ENCODE peak calls at places on chromosomes 5 and 9, in five cellular contexts. C is K562, L is heart right ventricle, U is SK-N-SH, E is A549. Y is an unnamed sample.

GRCh38 chr5:142006363-142007236 is 6.2 kb downstream of the GNPDA1 start:
- DNase-seq in L (no peak), U (no peak), E (no peak), C (no peak), Y (no peak)

GRCh38 chr9:134689320-134690181 is 47.9 kb downstream of the COL5A1 start:
- DNase-seq in C (peak), L (peak), U (peak), E (peak), Y (no peak)

GRCh38 chr5:65029178-65029577 is 260.4 kb downstream of the CWC27 start:
- DNase-seq in E (no peak), C (no peak), U (no peak), L (no peak), Y (no peak)

GRCh38 chr9:23658859-23659258 is 167.2 kb downstream of the ELAVL2 start:
- DNase-seq in L (no peak), U (no peak), E (no peak), C (no peak), Y (no peak)

GRCh38 chr5:132003170-132003744 is 8.2 kb downstream of the ACSL6 start:
- DNase-seq in U (peak), L (peak), C (peak), E (no peak), Y (no peak)

GRCh38 chr5:77012601-77013000 is 17.6 kb upstream of the AGGF1 start:
- DNase-seq in E (no peak), C (no peak), L (no peak), U (no peak), Y (no peak)

GRCh38 chr9:128607642-128608350 is 48.9 kb downstream of the DYNC2I2 start:
- DNase-seq in L (peak), C (no peak), E (no peak), U (no peak), Y (no peak)

GRCh38 chr5:68406767-68407232 is 191.2 kb downstream of the PIK3R1 start:
- DNase-seq in L (no peak), C (peak), U (peak), E (peak), Y (no peak)

GRCh38 chr5:134174841-134175839 is 1.6 kb downstream of the SKP1 start:
- DNase-seq in E (no peak), C (no peak), U (peak), L (no peak), Y (no peak)

GRCh38 chr9:121324316-121324715 is 45.7 kb downstream of the STOM start:
- DNase-seq in C (no peak), E (no peak), L (no peak), U (no peak), Y (no peak)

GRCh38 chr5:57405984-57406383 is 76.6 kb downstream of the ACTBL2 start:
- DNase-seq in L (no peak), U (no peak), E (no peak), C (no peak), Y (no peak)

GRCh38 chr5:176870110-176870591 is 29.0 kb downstream of the HK3 start:
- DNase-seq in E (peak), U (peak), L (peak), C (peak), Y (no peak)

GRCh38 chr5:127203818-127204217 is 86.8 kb upstream of the MEGF10 start:
- DNase-seq in E (no peak), L (no peak), U (no peak), C (no peak), Y (no peak)

GRCh38 chr9:112377087-112377486 is 2.8 kb upstream of the HSDL2 start:
- DNase-seq in E (no peak), C (no peak), L (no peak), U (no peak), Y (no peak)

GRCh38 chr9:133448487-133448972 is 11.2 kb upstream of the CACFD1 start:
- DNase-seq in U (peak), C (no peak), E (no peak), L (no peak), Y (no peak)

GRCh38 chr5:14663734-14664269 is 716 bp upstream of the OTULIN start:
- DNase-seq in E (no peak), C (no peak), U (peak), L (no peak), Y (no peak)

GRCh38 chr5:180135128-180135955 is 63.8 kb upstream of the RNF130 start:
- DNase-seq in E (no peak), C (no peak), U (no peak), L (no peak), Y (peak)

GRCh38 chr5:59829389-59829788 is 64.1 kb downstream of the PDE4D start:
- DNase-seq in C (no peak), L (peak), U (no peak), E (no peak), Y (no peak)

GRCh38 chr5:142181547-142182191 is 73.1 kb downstream of the NDFIP1 start:
- DNase-seq in L (no peak), C (no peak), E (no peak), U (no peak), Y (no peak)

GRCh38 chr9:81103597-81104471 is 585.5 kb downstream of the TLE1 start:
- DNase-seq in C (no peak), E (no peak), U (peak), L (no peak), Y (no peak)

GRCh38 chr5:76612942-76613341 is 10.3 kb downstream of the F2RL2 start:
- DNase-seq in C (no peak), E (no peak), U (no peak), L (no peak), Y (no peak)

GRCh38 chr5:126007841-126008240 is 415.4 kb upstream of the GRAMD2B start:
- DNase-seq in U (no peak), L (no peak), E (no peak), C (no peak), Y (no peak)

GRCh38 chr5:77987331-77987730 is 211.2 kb upstream of the TBCA start:
- DNase-seq in U (peak), C (no peak), E (no peak), L (no peak), Y (no peak)

GRCh38 chr9:38284768-38285080 is 107.8 kb upstream of the ALDH1B1 start:
- DNase-seq in L (no peak), U (peak), E (no peak), C (no peak), Y (no peak)

GRCh38 chr5:54717459-54717858 is 199.9 kb downstream of the SNX18 start:
- DNase-seq in C (no peak), L (no peak), U (no peak), E (no peak), Y (no peak)

GRCh38 chr5:138536665-138537315 is 6.2 kb downstream of the ETF1 start:
- DNase-seq in E (no peak), C (peak), L (no peak), U (peak), Y (no peak)

GRCh38 chr9:91176426-91176825 is 185.3 kb downstream of the AUH start:
- DNase-seq in E (no peak), L (no peak), C (no peak), U (no peak), Y (no peak)

GRCh38 chr9:134369416-134370212 is 43.4 kb downstream of the RXRA start:
- DNase-seq in U (no peak), C (peak), L (no peak), E (no peak), Y (no peak)

GRCh38 chr9:35813434-35814105 is 1.3 kb downstream of the HINT2 start:
- DNase-seq in E (peak), U (peak), C (peak), L (no peak), Y (no peak)

GRCh38 chr5:10262121-10262774 is 12.2 kb downstream of the CCT5 start:
- DNase-seq in U (no peak), L (no peak), C (no peak), E (no peak), Y (no peak)

GRCh38 chr5:73093943-73094342 is 26.4 kb upstream of the TMEM171 start:
- DNase-seq in U (no peak), C (no peak), E (no peak), L (no peak), Y (no peak)

GRCh38 chr5:177317959-177318377 is 6.3 kb upstream of the MXD3 start:
- DNase-seq in L (peak), U (peak), C (peak), E (peak), Y (no peak)

GRCh38 chr9:133973791-133974630 is 18.1 kb downstream of the VAV2 start:
- DNase-seq in E (no peak), C (no peak), U (peak), L (no peak), Y (no peak)

GRCh38 chr9:16869961-16870605 is 387 bp downstream of the BNC2 start:
- DNase-seq in L (peak), U (peak), C (no peak), E (peak), Y (no peak)

GRCh38 chr5:172756764-172757393 is 14.1 kb downstream of the DUSP1 start:
- DNase-seq in U (no peak), E (no peak), C (no peak), L (no peak), Y (no peak)

GRCh38 chr9:96217756-96218693 is 84.0 kb downstream of the HSD17B3 start:
- DNase-seq in C (peak), E (peak), L (peak), U (peak), Y (peak)

GRCh38 chr5:80153586-80154126 is 102.2 kb downstream of the SERINC5 start:
- DNase-seq in L (no peak), U (no peak), C (no peak), E (no peak), Y (no peak)

GRCh38 chr9:17839744-17840143 is 260.9 kb downstream of the SH3GL2 start:
- DNase-seq in C (no peak), E (no peak), L (no peak), U (no peak), Y (no peak)

GRCh38 chr5:53034832-53035231 is 45.7 kb downstream of the ITGA2 start:
- DNase-seq in L (no peak), U (no peak), E (no peak), C (no peak), Y (no peak)
- TF ChIP-seq CTCF in L (no peak), U (no peak), E (no peak), C (no peak), Y (no peak)

GRCh38 chr5:35617060-35617434 is 616 bp upstream of the SPEF2 start:
- DNase-seq in U (no peak), C (no peak), E (no peak), L (no peak), Y (no peak)

GRCh38 chr5:35618791-35619190 is 1.1 kb downstream of the SPEF2 start:
- DNase-seq in E (no peak), C (no peak), U (no peak), L (no peak), Y (no peak)

GRCh38 chr5:35622974-35623373 is 5.3 kb downstream of the SPEF2 start:
- DNase-seq in E (no peak), U (no peak), L (no peak), C (no peak), Y (no peak)

GRCh38 chr5:35617435-35618296 is at the start of gene SPEF2:
- DNase-seq in U (peak), E (peak), C (no peak), L (peak), Y (peak)

DNA sequence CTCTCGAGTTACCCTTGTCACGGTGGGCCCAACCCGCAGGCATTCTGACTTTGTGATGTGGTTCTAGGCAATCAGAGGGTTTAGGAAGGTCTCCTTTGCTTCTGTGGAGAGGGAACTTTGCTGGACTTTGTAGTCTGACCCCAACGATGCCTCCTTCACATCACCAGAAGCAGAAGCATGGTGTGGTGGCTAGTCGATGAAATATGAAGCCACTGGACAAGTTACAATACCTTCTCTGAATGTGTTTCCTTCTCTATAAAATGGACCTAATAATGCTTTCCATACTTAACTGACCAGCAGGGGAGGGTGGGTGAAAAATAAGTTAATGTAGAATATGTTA is 604 bp downstream of the SPEF2 start:
- DNase-seq in E (peak), L (no peak), C (no peak), U (no peak), Y (no peak)
- H3K4me3 ChIP-seq in E (peak), L (peak), C (peak), U (peak), Y (peak)

DNA sequence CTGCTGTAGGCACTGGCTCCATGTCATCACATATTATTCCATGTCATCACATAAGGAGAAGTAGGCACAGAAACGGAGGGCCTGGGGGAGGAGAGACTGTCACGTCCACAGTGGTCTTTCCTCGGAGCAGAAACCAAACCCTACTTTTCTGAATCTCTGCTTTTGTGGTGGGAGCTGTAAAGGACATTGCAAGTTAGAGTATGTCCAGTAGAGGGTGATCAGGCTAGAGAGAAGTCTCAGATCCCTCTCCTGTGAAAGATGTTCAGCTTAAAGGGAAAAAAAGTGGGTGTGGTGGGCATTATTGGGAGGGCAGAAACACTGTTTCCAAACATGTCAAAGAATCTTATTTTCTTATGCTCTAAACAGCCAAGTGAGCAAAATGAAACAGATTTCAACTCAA is 19.4 kb upstream of the FBP2 start:
- DNase-seq in E (no peak), L (no peak), C (no peak), U (no peak), Y (no peak)
- TF ChIP-seq CTCF in E (no peak), L (no peak), C (no peak), U (no peak), Y (peak)

GRCh38 chr9:126483468-126484056 is 130.2 kb upstream of the LMX1B start:
- DNase-seq in C (no peak), E (no peak), L (no peak), U (no peak), Y (no peak)

GRCh38 chr9:126480810-126481209 is 132.9 kb upstream of the LMX1B start:
- DNase-seq in E (no peak), L (no peak), C (no peak), U (no peak), Y (no peak)

GRCh38 chr9:126482361-126483044 is 131.2 kb upstream of the LMX1B start:
- DNase-seq in E (no peak), C (peak), U (no peak), L (no peak), Y (no peak)

GRCh38 chr9:126479515-126479914 is 134.2 kb upstream of the LMX1B start:
- DNase-seq in L (no peak), U (no peak), C (no peak), E (no peak), Y (no peak)

GRCh38 chr9:126481862-126482261 is 131.9 kb upstream of the LMX1B start:
- DNase-seq in C (no peak), L (no peak), U (no peak), E (no peak), Y (no peak)
- H3K4me3 ChIP-seq in C (no peak), L (no peak), U (no peak), E (no peak), Y (no peak)

DNA sequence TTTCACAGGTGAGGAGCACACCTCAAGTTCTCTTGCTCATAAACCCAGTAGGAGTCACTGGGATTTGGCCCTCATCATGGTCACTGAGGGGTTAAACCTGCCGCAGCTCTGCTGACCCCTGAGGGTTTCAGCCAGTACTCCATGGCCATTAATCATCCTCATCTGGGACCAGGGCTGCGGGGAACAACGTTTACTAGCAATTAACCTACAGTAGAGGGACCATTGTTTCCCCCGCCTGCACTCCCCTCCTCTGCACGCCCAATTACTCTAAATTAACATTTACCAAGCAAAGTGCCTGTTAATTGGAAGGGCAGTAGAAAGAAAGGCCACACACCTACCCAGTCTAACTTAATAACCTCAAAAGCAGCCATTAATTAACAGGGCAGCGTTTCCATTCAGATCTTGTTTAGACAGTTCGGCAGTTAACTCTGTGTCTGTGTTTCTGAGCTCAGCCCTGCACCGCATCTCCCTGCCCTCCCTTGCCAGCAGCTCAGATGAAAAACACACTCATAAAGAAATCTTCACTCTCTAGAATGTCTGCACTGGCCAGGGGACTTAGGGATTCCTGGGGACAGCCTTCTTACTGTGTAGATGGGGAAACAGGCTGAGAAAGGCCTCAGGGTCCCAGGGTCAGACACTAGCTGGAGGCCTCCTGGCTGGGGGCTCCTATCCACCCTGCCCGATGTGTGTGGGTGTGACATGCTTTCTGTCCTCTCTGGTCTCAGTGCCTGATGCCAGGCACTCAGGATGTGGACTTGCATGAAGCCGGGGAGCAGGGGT is 51.6 kb downstream of the ALG2 start:
- DNase-seq in E (no peak), L (no peak), C (no peak), U (peak), Y (no peak)
- TF ChIP-seq CTCF in E (no peak), L (no peak), C (peak), U (no peak), Y (peak)

GRCh38 chr5:35938518-35939227 is at the start of gene CAPSL:
- DNase-seq in U (peak), L (peak), C (no peak), E (no peak), Y (peak)
- H3K4me3 ChIP-seq in U (no peak), L (no peak), C (no peak), E (no peak), Y (no peak)

DNA sequence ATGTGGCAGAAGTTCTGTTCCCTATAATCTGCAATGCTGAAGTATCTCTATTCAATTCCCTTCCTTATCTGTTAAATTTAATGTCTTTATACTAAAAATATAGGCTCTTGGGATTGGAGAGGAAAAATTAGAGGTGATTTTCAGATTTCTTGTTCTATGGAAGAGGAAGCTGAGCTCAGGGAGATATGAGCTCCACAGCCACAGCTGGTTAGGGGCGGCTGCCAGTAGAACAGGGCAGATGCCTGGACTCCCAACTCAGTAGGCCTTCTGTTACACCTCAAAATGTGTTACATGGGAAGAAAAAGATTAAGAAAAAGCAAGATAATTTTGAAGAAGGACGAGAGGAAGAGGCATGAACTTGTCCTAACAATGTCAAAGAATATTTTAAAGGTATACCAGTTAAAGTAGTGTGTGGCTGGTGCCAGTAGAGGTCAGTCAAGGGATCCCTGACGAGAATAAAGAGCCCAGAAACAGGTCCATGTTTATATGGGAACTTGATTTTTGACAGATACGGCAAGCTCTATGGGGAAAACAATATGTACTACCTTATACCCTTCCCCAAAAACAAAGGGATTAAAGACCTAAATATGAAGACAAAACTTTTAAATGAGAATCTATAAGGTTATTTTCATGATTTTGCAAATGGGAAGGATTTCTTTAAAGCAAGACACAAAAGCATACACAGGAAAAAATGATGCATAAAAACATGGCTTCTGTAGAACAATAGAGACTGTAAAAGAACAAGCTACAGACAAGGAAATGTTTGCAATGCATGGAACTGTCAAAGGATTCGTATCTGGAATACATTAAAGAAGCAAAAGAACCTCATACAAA is 28.7 kb downstream of the DNAJC21 start:
- DNase-seq in U (peak), E (peak), C (peak), L (no peak), Y (no peak)
- TF ChIP-seq CTCF in U (peak), E (peak), C (peak), L (peak), Y (peak)

GRCh38 chr5:16321284-16321683 is 141.7 kb upstream of the MARCHF11 start:
- DNase-seq in U (no peak), E (no peak), L (no peak), C (no peak), Y (no peak)
- H3K4me3 ChIP-seq in U (no peak), E (no peak), L (no peak), C (no peak), Y (no peak)